ENCODE peak calls at places on chromosomes 11 and 22, in four cellular contexts. One of them, this sample, is unnamed.

GRCh38 chr11:44572884-44573283 is 7.4 kb downstream of the CD82 start:
- DNase-seq in ovary: no peak
- DNase-seq in upper lobe of right lung: no peak
- DNase-seq in tibial artery: no peak
- DNase-seq in this sample: no peak

GRCh38 chr11:8262552-8263108 is 1.0 kb downstream of the LMO1 start:
- DNase-seq in ovary: peak
- DNase-seq in upper lobe of right lung: peak
- DNase-seq in tibial artery: peak
- DNase-seq in this sample: peak

GRCh38 chr22:31400023-31400397 is 606 bp downstream of the DRG1 start:
- DNase-seq in upper lobe of right lung: no peak
- DNase-seq in tibial artery: no peak
- DNase-seq in ovary: no peak
- DNase-seq in this sample: no peak

GRCh38 chr22:32044913-32045312 is 1.9 kb downstream of the SLC5A1 start:
- DNase-seq in tibial artery: no peak
- DNase-seq in upper lobe of right lung: no peak
- DNase-seq in ovary: no peak
- DNase-seq in this sample: no peak

GRCh38 chr22:30031764-30032468 is 48.3 kb upstream of the HORMAD2 start:
- DNase-seq in upper lobe of right lung: no peak
- DNase-seq in tibial artery: no peak
- DNase-seq in ovary: no peak
- DNase-seq in this sample: no peak

GRCh38 chr22:20117656-20118571 is 888 bp upstream of the TRMT2A start:
- DNase-seq in tibial artery: no peak
- DNase-seq in ovary: peak
- DNase-seq in upper lobe of right lung: peak
- DNase-seq in this sample: no peak

GRCh38 chr11:57331720-57332119 is 4.0 kb downstream of the SSRP1 start:
- DNase-seq in upper lobe of right lung: no peak
- DNase-seq in ovary: no peak
- DNase-seq in tibial artery: no peak
- DNase-seq in this sample: no peak

GRCh38 chr22:43734370-43735005 is 77.6 kb downstream of the EFCAB6 start:
- DNase-seq in tibial artery: no peak
- DNase-seq in ovary: no peak
- DNase-seq in upper lobe of right lung: no peak
- DNase-seq in this sample: no peak

GRCh38 chr22:22408731-22409696 is 99.5 kb downstream of the ZNF280B start:
- DNase-seq in tibial artery: no peak
- DNase-seq in upper lobe of right lung: no peak
- DNase-seq in ovary: no peak
- DNase-seq in this sample: no peak

GRCh38 chr22:46618667-46619066 is 1.5 kb upstream of the GRAMD4 start:
- DNase-seq in ovary: no peak
- DNase-seq in upper lobe of right lung: peak
- DNase-seq in tibial artery: no peak
- DNase-seq in this sample: no peak

GRCh38 chr11:65278351-65278750 is 16.6 kb downstream of the POLA2 start:
- DNase-seq in upper lobe of right lung: no peak
- DNase-seq in tibial artery: no peak
- DNase-seq in ovary: no peak
- DNase-seq in this sample: no peak

GRCh38 chr11:120608760-120609211 is 97.2 kb downstream of the GRIK4 start:
- DNase-seq in ovary: no peak
- DNase-seq in upper lobe of right lung: no peak
- DNase-seq in tibial artery: no peak
- DNase-seq in this sample: no peak

GRCh38 chr22:19879996-19880785 is 25.5 kb upstream of the GNB1L start:
- DNase-seq in tibial artery: peak
- DNase-seq in upper lobe of right lung: peak
- DNase-seq in ovary: peak
- DNase-seq in this sample: no peak

GRCh38 chr11:79119491-79120284 is 321.1 kb downstream of the TENM4 start:
- DNase-seq in ovary: no peak
- DNase-seq in upper lobe of right lung: no peak
- DNase-seq in tibial artery: no peak
- DNase-seq in this sample: no peak

GRCh38 chr11:45671246-45672171 is 6.1 kb upstream of the CHST1 start:
- DNase-seq in tibial artery: no peak
- DNase-seq in ovary: peak
- DNase-seq in upper lobe of right lung: no peak
- DNase-seq in this sample: no peak

GRCh38 chr11:23751280-23751679 is 745.6 kb upstream of the LUZP2 start:
- DNase-seq in ovary: no peak
- DNase-seq in upper lobe of right lung: no peak
- DNase-seq in tibial artery: no peak
- DNase-seq in this sample: no peak

GRCh38 chr11:128207861-128208321 is 379.5 kb downstream of the ETS1 start:
- DNase-seq in upper lobe of right lung: no peak
- DNase-seq in ovary: no peak
- DNase-seq in tibial artery: no peak
- DNase-seq in this sample: no peak

GRCh38 chr22:48828688-48829087 is 999.0 kb downstream of the BRD1 start:
- DNase-seq in upper lobe of right lung: peak
- DNase-seq in ovary: no peak
- DNase-seq in tibial artery: peak
- DNase-seq in this sample: no peak

GRCh38 chr11:35173011-35173511 is 34.1 kb downstream of the CD44 start:
- DNase-seq in ovary: no peak
- DNase-seq in upper lobe of right lung: peak
- DNase-seq in tibial artery: no peak
- DNase-seq in this sample: no peak

GRCh38 chr11:78203184-78203583 is 14.5 kb downstream of the USP35 start:
- DNase-seq in tibial artery: no peak
- DNase-seq in upper lobe of right lung: no peak
- DNase-seq in ovary: no peak
- DNase-seq in this sample: no peak

GRCh38 chr11:86386791-86387190 is 12.1 kb downstream of the CCDC81 start:
- DNase-seq in upper lobe of right lung: no peak
- DNase-seq in tibial artery: no peak
- DNase-seq in ovary: no peak
- DNase-seq in this sample: no peak

GRCh38 chr11:66868082-66868725 is 11.3 kb downstream of the LRFN4 start:
- DNase-seq in ovary: no peak
- DNase-seq in tibial artery: no peak
- DNase-seq in upper lobe of right lung: no peak
- DNase-seq in this sample: no peak

GRCh38 chr11:66870131-66870530 is 13.3 kb downstream of the LRFN4 start:
- DNase-seq in tibial artery: no peak
- DNase-seq in upper lobe of right lung: no peak
- DNase-seq in ovary: no peak
- DNase-seq in this sample: no peak

GRCh38 chr11:66869471-66869870 is 12.6 kb downstream of the LRFN4 start:
- DNase-seq in upper lobe of right lung: no peak
- DNase-seq in ovary: no peak
- DNase-seq in tibial artery: no peak
- DNase-seq in this sample: no peak

GRCh38 chr11:66867425-66868040 is 10.7 kb downstream of the LRFN4 start:
- DNase-seq in ovary: no peak
- DNase-seq in upper lobe of right lung: no peak
- DNase-seq in tibial artery: no peak
- DNase-seq in this sample: no peak

GRCh38 chr11:66868726-66869291 is 11.9 kb downstream of the LRFN4 start:
- DNase-seq in tibial artery: no peak
- DNase-seq in ovary: no peak
- DNase-seq in upper lobe of right lung: peak
- DNase-seq in this sample: peak
- TF ChIP-seq CTCF in tibial artery: no peak
- TF ChIP-seq CTCF in ovary: no peak
- TF ChIP-seq CTCF in upper lobe of right lung: peak
- TF ChIP-seq CTCF in this sample: peak

GRCh38 chr22:39959640-39960447 is at the start of gene TMA7B:
- DNase-seq in tibial artery: no peak
- DNase-seq in ovary: no peak
- DNase-seq in upper lobe of right lung: no peak
- DNase-seq in this sample: no peak
- TF ChIP-seq CTCF in tibial artery: no peak
- TF ChIP-seq CTCF in ovary: no peak
- TF ChIP-seq CTCF in upper lobe of right lung: peak
- TF ChIP-seq CTCF in this sample: no peak

DNA sequence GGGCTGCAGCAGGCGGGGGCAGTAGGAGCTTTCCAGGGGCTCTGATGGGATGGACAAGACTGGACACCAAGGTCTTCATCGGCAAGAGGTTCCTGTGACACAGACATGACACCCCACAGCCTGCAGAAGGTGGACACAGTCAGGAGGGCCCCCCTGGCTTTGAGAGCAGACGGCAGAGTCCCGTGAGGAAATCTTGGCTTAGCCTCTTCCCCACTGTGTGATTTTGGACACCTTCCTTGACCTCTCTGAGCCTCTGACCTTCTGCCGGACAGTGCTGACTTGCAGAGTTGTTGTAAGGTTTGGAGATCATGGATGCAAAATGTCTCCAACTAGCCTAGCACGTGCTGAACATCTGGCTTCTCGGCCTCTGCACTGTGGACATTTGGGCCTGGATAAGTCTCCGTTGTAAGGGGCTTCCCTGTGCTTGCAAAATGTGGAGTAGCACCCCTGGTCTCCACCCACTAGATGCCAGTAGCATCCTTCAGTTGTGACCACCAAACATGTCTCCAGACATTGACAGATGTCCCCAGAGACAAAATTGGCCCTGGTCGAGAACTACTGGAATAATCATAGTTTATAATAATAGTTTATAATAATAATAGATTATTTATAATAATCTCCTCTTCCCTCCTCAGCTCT is 54.6 kb downstream of the MCM5 start:
- DNase-seq in tibial artery: no peak
- DNase-seq in upper lobe of right lung: no peak
- DNase-seq in ovary: no peak
- DNase-seq in this sample: no peak
- TF ChIP-seq CTCF in tibial artery: peak
- TF ChIP-seq CTCF in upper lobe of right lung: peak
- TF ChIP-seq CTCF in ovary: no peak
- TF ChIP-seq CTCF in this sample: no peak

GRCh38 chr11:3959015-3959917 is 103.8 kb downstream of the STIM1 start:
- DNase-seq in tibial artery: no peak
- DNase-seq in ovary: no peak
- DNase-seq in upper lobe of right lung: no peak
- DNase-seq in this sample: no peak
- TF ChIP-seq CTCF in tibial artery: no peak
- TF ChIP-seq CTCF in ovary: no peak
- TF ChIP-seq CTCF in upper lobe of right lung: no peak
- TF ChIP-seq CTCF in this sample: peak

DNA sequence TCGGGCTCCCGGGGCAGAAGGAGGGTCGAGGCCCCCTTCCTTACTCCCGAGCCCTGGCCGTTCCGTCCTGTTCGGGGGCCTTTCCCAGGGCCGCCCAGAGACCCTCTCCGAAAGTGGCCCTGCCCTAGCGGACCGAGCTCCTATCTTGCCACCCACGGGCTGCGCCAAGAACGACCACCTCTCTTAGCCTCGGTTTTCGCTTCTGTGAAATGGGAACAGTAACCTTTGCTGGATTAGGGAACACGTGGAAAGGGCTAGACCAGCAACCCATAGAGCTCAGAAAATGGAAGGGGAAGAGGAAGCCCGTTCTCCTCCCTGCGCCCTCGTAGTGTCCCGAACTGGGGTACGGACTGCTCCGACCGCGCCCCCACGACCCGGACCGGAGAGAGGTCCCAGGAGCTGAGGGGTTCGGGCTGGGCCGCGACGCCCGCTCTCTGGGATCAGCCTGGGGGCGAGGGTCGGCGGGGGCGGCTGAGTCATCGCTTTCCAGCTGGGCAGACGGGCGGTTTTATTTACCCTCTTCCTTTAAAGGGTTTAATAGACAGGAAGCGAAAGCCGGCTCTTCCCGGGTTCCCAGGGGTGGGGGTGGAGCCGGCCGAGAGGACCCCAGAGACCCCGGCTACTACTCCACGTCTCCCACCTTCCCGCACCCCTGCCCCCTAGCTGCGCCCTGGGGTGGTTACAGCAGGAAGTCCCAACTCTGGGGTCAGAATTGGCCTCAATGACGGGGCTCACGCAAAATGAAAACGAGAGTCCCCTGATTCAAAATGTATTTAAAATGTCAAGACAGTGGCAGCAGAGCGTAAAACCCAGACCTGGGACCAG is 872 bp upstream of the PHLDA2 start:
- DNase-seq in ovary: peak
- DNase-seq in tibial artery: peak
- DNase-seq in upper lobe of right lung: peak
- DNase-seq in this sample: no peak
- TF ChIP-seq CTCF in ovary: no peak
- TF ChIP-seq CTCF in tibial artery: peak
- TF ChIP-seq CTCF in upper lobe of right lung: no peak
- TF ChIP-seq CTCF in this sample: no peak

This sample was measured in progenitor cell of endocrine pancreas.